ENCODE peak calls at places on chromosome 7, in nine cellular contexts. One of them, this sample, is unnamed.
A peak's percentile ranks its signal among the peaks of the same experiment; 100 is the strongest.

GRCh38 chr7:105654994-105655900 is 74.0 kb upstream of the EFCAB10 start:
- DNase-seq in NCI-H1105 treated with DMSO at 0.1 percent for 48 hours: peak; percentile 30
- DNase-seq in NCI-H526 treated with DMSO at 0.1 percent for 48 hours: no peak
- DNase-seq in hypothalamus: no peak
- DNase-seq in body of pancreas: peak; percentile 81
- DNase-seq in activated naive CD4-positive, alpha-beta T cell: no peak
- DNase-seq in NCI-H510A treated with DMSO at 0.1 percent for 48 hours: no peak
- DNase-seq in activated T-cell treated with anti-CD3 and anti-CD28 coated beads, Interleukin-2, amount 50 U/mL, for 4 hours: no peak
- DNase-seq in HEK293T: no peak
- DNase-seq in this sample: no peak

GRCh38 chr7:112930787-112931186 is 140.6 kb upstream of the TMEM168 start:
- DNase-seq in NCI-H526 treated with DMSO at 0.1 percent for 48 hours: peak; percentile 50
- DNase-seq in body of pancreas: no peak
- DNase-seq in HEK293T: no peak
- DNase-seq in NCI-H510A treated with DMSO at 0.1 percent for 48 hours: no peak
- DNase-seq in activated T-cell treated with anti-CD3 and anti-CD28 coated beads, Interleukin-2, amount 50 U/mL, for 4 hours: no peak
- DNase-seq in activated naive CD4-positive, alpha-beta T cell: no peak
- DNase-seq in hypothalamus: no peak
- DNase-seq in NCI-H1105 treated with DMSO at 0.1 percent for 48 hours: no peak
- DNase-seq in this sample: no peak

GRCh38 chr7:131409129-131409766 is 81.6 kb downstream of the MKLN1 start:
- DNase-seq in body of pancreas: no peak
- DNase-seq in NCI-H1105 treated with DMSO at 0.1 percent for 48 hours: no peak
- DNase-seq in NCI-H526 treated with DMSO at 0.1 percent for 48 hours: no peak
- DNase-seq in activated T-cell treated with anti-CD3 and anti-CD28 coated beads, Interleukin-2, amount 50 U/mL, for 4 hours: no peak
- DNase-seq in activated naive CD4-positive, alpha-beta T cell: no peak
- DNase-seq in HEK293T: no peak
- DNase-seq in NCI-H510A treated with DMSO at 0.1 percent for 48 hours: no peak
- DNase-seq in hypothalamus: no peak
- DNase-seq in this sample: no peak

GRCh38 chr7:108234981-108235450 is 104.9 kb upstream of the LAMB4 start:
- DNase-seq in NCI-H526 treated with DMSO at 0.1 percent for 48 hours: no peak
- DNase-seq in activated naive CD4-positive, alpha-beta T cell: no peak
- DNase-seq in activated T-cell treated with anti-CD3 and anti-CD28 coated beads, Interleukin-2, amount 50 U/mL, for 4 hours: no peak
- DNase-seq in body of pancreas: no peak
- DNase-seq in NCI-H1105 treated with DMSO at 0.1 percent for 48 hours: no peak
- DNase-seq in hypothalamus: no peak
- DNase-seq in NCI-H510A treated with DMSO at 0.1 percent for 48 hours: no peak
- DNase-seq in HEK293T: no peak
- DNase-seq in this sample: no peak

GRCh38 chr7:24456526-24457214 is 116.6 kb upstream of the PALS2 start:
- DNase-seq in NCI-H510A treated with DMSO at 0.1 percent for 48 hours: no peak
- DNase-seq in hypothalamus: no peak
- DNase-seq in body of pancreas: peak; percentile 28
- DNase-seq in activated T-cell treated with anti-CD3 and anti-CD28 coated beads, Interleukin-2, amount 50 U/mL, for 4 hours: no peak
- DNase-seq in NCI-H1105 treated with DMSO at 0.1 percent for 48 hours: no peak
- DNase-seq in activated naive CD4-positive, alpha-beta T cell: no peak
- DNase-seq in HEK293T: no peak
- DNase-seq in NCI-H526 treated with DMSO at 0.1 percent for 48 hours: no peak
- DNase-seq in this sample: no peak

GRCh38 chr7:130490888-130491771 is 755 bp upstream of the MEST start:
- DNase-seq in NCI-H526 treated with DMSO at 0.1 percent for 48 hours: no peak
- DNase-seq in body of pancreas: peak; percentile 68
- DNase-seq in activated naive CD4-positive, alpha-beta T cell: no peak
- DNase-seq in activated T-cell treated with anti-CD3 and anti-CD28 coated beads, Interleukin-2, amount 50 U/mL, for 4 hours: no peak
- DNase-seq in NCI-H1105 treated with DMSO at 0.1 percent for 48 hours: peak; percentile 61
- DNase-seq in NCI-H510A treated with DMSO at 0.1 percent for 48 hours: no peak
- DNase-seq in hypothalamus: no peak
- DNase-seq in HEK293T: no peak
- DNase-seq in this sample: no peak

GRCh38 chr7:3162286-3162685 is 118.6 kb upstream of the CARD11 start:
- DNase-seq in NCI-H1105 treated with DMSO at 0.1 percent for 48 hours: no peak
- DNase-seq in activated T-cell treated with anti-CD3 and anti-CD28 coated beads, Interleukin-2, amount 50 U/mL, for 4 hours: no peak
- DNase-seq in NCI-H526 treated with DMSO at 0.1 percent for 48 hours: no peak
- DNase-seq in HEK293T: no peak
- DNase-seq in body of pancreas: no peak
- DNase-seq in hypothalamus: no peak
- DNase-seq in activated naive CD4-positive, alpha-beta T cell: no peak
- DNase-seq in NCI-H510A treated with DMSO at 0.1 percent for 48 hours: no peak
- DNase-seq in this sample: no peak

GRCh38 chr7:8035647-8036518 is 67.3 kb downstream of the GLCCI1 start:
- DNase-seq in NCI-H526 treated with DMSO at 0.1 percent for 48 hours: no peak
- DNase-seq in NCI-H510A treated with DMSO at 0.1 percent for 48 hours: peak; percentile 22
- DNase-seq in activated T-cell treated with anti-CD3 and anti-CD28 coated beads, Interleukin-2, amount 50 U/mL, for 4 hours: no peak
- DNase-seq in body of pancreas: no peak
- DNase-seq in HEK293T: peak; percentile 26
- DNase-seq in activated naive CD4-positive, alpha-beta T cell: no peak
- DNase-seq in hypothalamus: no peak
- DNase-seq in NCI-H1105 treated with DMSO at 0.1 percent for 48 hours: peak; percentile 44
- DNase-seq in this sample: no peak

GRCh38 chr7:41451826-41452225 is 251.1 kb downstream of the INHBA start:
- DNase-seq in activated naive CD4-positive, alpha-beta T cell: no peak
- DNase-seq in NCI-H1105 treated with DMSO at 0.1 percent for 48 hours: no peak
- DNase-seq in HEK293T: no peak
- DNase-seq in NCI-H526 treated with DMSO at 0.1 percent for 48 hours: no peak
- DNase-seq in body of pancreas: no peak
- DNase-seq in hypothalamus: no peak
- DNase-seq in activated T-cell treated with anti-CD3 and anti-CD28 coated beads, Interleukin-2, amount 50 U/mL, for 4 hours: no peak
- DNase-seq in NCI-H510A treated with DMSO at 0.1 percent for 48 hours: no peak
- DNase-seq in this sample: no peak

GRCh38 chr7:50724526-50725520 is 57.9 kb downstream of the GRB10 start:
- DNase-seq in HEK293T: no peak
- DNase-seq in hypothalamus: no peak
- DNase-seq in activated T-cell treated with anti-CD3 and anti-CD28 coated beads, Interleukin-2, amount 50 U/mL, for 4 hours: no peak
- DNase-seq in body of pancreas: no peak
- DNase-seq in NCI-H526 treated with DMSO at 0.1 percent for 48 hours: no peak
- DNase-seq in NCI-H510A treated with DMSO at 0.1 percent for 48 hours: no peak
- DNase-seq in NCI-H1105 treated with DMSO at 0.1 percent for 48 hours: no peak
- DNase-seq in activated naive CD4-positive, alpha-beta T cell: no peak
- DNase-seq in this sample: no peak

GRCh38 chr7:24115661-24116060 is 168.3 kb upstream of the NPY start:
- DNase-seq in hypothalamus: no peak
- DNase-seq in NCI-H1105 treated with DMSO at 0.1 percent for 48 hours: no peak
- DNase-seq in activated T-cell treated with anti-CD3 and anti-CD28 coated beads, Interleukin-2, amount 50 U/mL, for 4 hours: no peak
- DNase-seq in HEK293T: no peak
- DNase-seq in NCI-H526 treated with DMSO at 0.1 percent for 48 hours: no peak
- DNase-seq in body of pancreas: no peak
- DNase-seq in NCI-H510A treated with DMSO at 0.1 percent for 48 hours: no peak
- DNase-seq in activated naive CD4-positive, alpha-beta T cell: no peak
- DNase-seq in this sample: no peak

GRCh38 chr7:107450970-107451369 is 18.9 kb upstream of the GPR22 start:
- DNase-seq in activated naive CD4-positive, alpha-beta T cell: no peak
- DNase-seq in hypothalamus: no peak
- DNase-seq in NCI-H526 treated with DMSO at 0.1 percent for 48 hours: no peak
- DNase-seq in body of pancreas: no peak
- DNase-seq in activated T-cell treated with anti-CD3 and anti-CD28 coated beads, Interleukin-2, amount 50 U/mL, for 4 hours: no peak
- DNase-seq in HEK293T: no peak
- DNase-seq in NCI-H510A treated with DMSO at 0.1 percent for 48 hours: no peak
- DNase-seq in NCI-H1105 treated with DMSO at 0.1 percent for 48 hours: no peak
- DNase-seq in this sample: no peak

GRCh38 chr7:72087926-72088325 is 324.2 kb downstream of the CALN1 start:
- DNase-seq in HEK293T: no peak
- DNase-seq in hypothalamus: no peak
- DNase-seq in activated naive CD4-positive, alpha-beta T cell: no peak
- DNase-seq in NCI-H1105 treated with DMSO at 0.1 percent for 48 hours: no peak
- DNase-seq in body of pancreas: no peak
- DNase-seq in NCI-H526 treated with DMSO at 0.1 percent for 48 hours: no peak
- DNase-seq in activated T-cell treated with anti-CD3 and anti-CD28 coated beads, Interleukin-2, amount 50 U/mL, for 4 hours: no peak
- DNase-seq in NCI-H510A treated with DMSO at 0.1 percent for 48 hours: no peak
- DNase-seq in this sample: no peak

GRCh38 chr7:155281411-155281969 is 16.2 kb upstream of the INSIG1 start:
- DNase-seq in hypothalamus: no peak
- DNase-seq in NCI-H510A treated with DMSO at 0.1 percent for 48 hours: no peak
- DNase-seq in HEK293T: no peak
- DNase-seq in activated T-cell treated with anti-CD3 and anti-CD28 coated beads, Interleukin-2, amount 50 U/mL, for 4 hours: no peak
- DNase-seq in NCI-H1105 treated with DMSO at 0.1 percent for 48 hours: no peak
- DNase-seq in activated naive CD4-positive, alpha-beta T cell: no peak
- DNase-seq in NCI-H526 treated with DMSO at 0.1 percent for 48 hours: no peak
- DNase-seq in body of pancreas: no peak
- DNase-seq in this sample: no peak

GRCh38 chr7:130352335-130353074 is 7.9 kb downstream of the CPA5 start:
- DNase-seq in HEK293T: no peak
- DNase-seq in body of pancreas: no peak
- DNase-seq in NCI-H1105 treated with DMSO at 0.1 percent for 48 hours: peak; percentile 98
- DNase-seq in NCI-H526 treated with DMSO at 0.1 percent for 48 hours: no peak
- DNase-seq in hypothalamus: no peak
- DNase-seq in activated T-cell treated with anti-CD3 and anti-CD28 coated beads, Interleukin-2, amount 50 U/mL, for 4 hours: no peak
- DNase-seq in activated naive CD4-positive, alpha-beta T cell: no peak
- DNase-seq in NCI-H510A treated with DMSO at 0.1 percent for 48 hours: peak; percentile 39
- DNase-seq in this sample: no peak

This sample was measured in activated gamma-delta T cell treated with anti-CD3 and anti-CD28 coated beads, Interleukin-2, amount 50 U/mL, for 16 hours.